ENCODE peak calls at places on chromosomes 13 and 19, in six cellular contexts. T, J, L, H, X and P are unnamed samples.

GRCh38 chr19:51196181-51196580 is 28.7 kb upstream of the CD33 start:
- DNase-seq in J (no peak), L (no peak), X (no peak), H (no peak), T (no peak), P (no peak)

GRCh38 chr19:633786-634639 is 676 bp upstream of the POLRMT start:
- DNase-seq in X (no peak), H (no peak), L (no peak), T (no peak), J (no peak), P (no peak)

GRCh38 chr13:110409581-110409992 is 102.5 kb downstream of the COL4A2 start:
- DNase-seq in H (peak), J (no peak), X (no peak), T (no peak), L (peak), P (peak)

GRCh38 chr19:12782424-12783225 is 7.3 kb upstream of the HOOK2 start:
- DNase-seq in T (peak), H (peak), J (no peak), L (peak), X (peak), P (no peak)

GRCh38 chr19:41991025-41991424 is 3.0 kb downstream of the ATP1A3 start:
- DNase-seq in H (no peak), T (no peak), L (no peak), X (no peak), J (no peak), P (peak)

GRCh38 chr19:4976412-4977298 is 7.7 kb downstream of the KDM4B start:
- DNase-seq in H (peak), J (peak), L (peak), T (peak), X (peak), P (no peak)

GRCh38 chr19:2209408-2209807 is 26.7 kb downstream of the PLEKHJ1 start:
- DNase-seq in T (no peak), J (no peak), H (no peak), L (no peak), X (no peak), P (no peak)

GRCh38 chr19:11453468-11454341 is 18.3 kb downstream of the PRKCSH start:
- DNase-seq in X (no peak), L (no peak), H (no peak), J (no peak), T (no peak), P (no peak)

GRCh38 chr19:7294571-7295212 is 478 bp upstream of the INSR start:
- DNase-seq in T (peak), J (no peak), L (peak), H (peak), X (peak), P (no peak)

GRCh38 chr13:21014666-21015170 is 46.7 kb downstream of the LATS2 start:
- DNase-seq in L (peak), H (peak), T (peak), X (peak), J (peak), P (peak)

GRCh38 chr19:3615524-3616135 is 9.0 kb upstream of the TBXA2R start:
- DNase-seq in H (no peak), J (no peak), T (no peak), L (no peak), X (no peak), P (no peak)

GRCh38 chr19:31350693-31351211 is 1.5 kb upstream of the TSHZ3 start:
- DNase-seq in H (peak), T (peak), L (peak), X (peak), J (no peak), P (no peak)

GRCh38 chr13:62512194-62513141 is 1096.8 kb upstream of the PCDH20 start:
- DNase-seq in J (no peak), X (peak), T (peak), L (peak), H (peak), P (no peak)

GRCh38 chr19:42121666-42122069 is 10.6 kb downstream of the POU2F2 start:
- DNase-seq in H (peak), X (peak), L (peak), J (no peak), T (peak), P (no peak)

GRCh38 chr19:16571689-16572331 is 405 bp downstream of the SLC35E1 start:
- DNase-seq in J (no peak), L (peak), T (peak), X (peak), H (peak), P (no peak)

GRCh38 chr19:29682236-29682895 is 17.1 kb downstream of the PLEKHF1 start:
- DNase-seq in H (no peak), J (no peak), T (no peak), X (no peak), L (no peak), P (no peak)

GRCh38 chr19:13972368-13973155 is 20.3 kb downstream of the DCAF15 start:
- DNase-seq in H (no peak), X (no peak), T (no peak), L (no peak), J (no peak), P (no peak)

GRCh38 chr19:18531485-18531884 is 9.6 kb upstream of the ELL start:
- DNase-seq in T (no peak), J (no peak), H (no peak), L (no peak), X (no peak), P (no peak)

GRCh38 chr19:10430505-10431253 is 10.3 kb downstream of the PDE4A start:
- DNase-seq in L (peak), H (peak), T (no peak), X (peak), J (no peak), P (no peak)

GRCh38 chr13:59691501-59692066 is 472.1 kb downstream of the DIAPH3 start:
- DNase-seq in H (peak), X (no peak), J (no peak), T (no peak), L (no peak), P (no peak)

GRCh38 chr13:97485328-97485727 is 51.4 kb downstream of the RAP2A start:
- DNase-seq in T (no peak), L (no peak), X (no peak), J (no peak), H (no peak), P (no peak)

GRCh38 chr13:61536443-61536842 is 120.8 kb upstream of the PCDH20 start:
- DNase-seq in L (no peak), H (no peak), X (no peak), J (no peak), T (no peak), P (no peak)

GRCh38 chr19:1410136-1410786 is 2.9 kb downstream of the DAZAP1 start:
- DNase-seq in J (no peak), H (peak), L (peak), X (peak), T (no peak), P (no peak)

GRCh38 chr13:79941752-79942151 is 399.2 kb downstream of the SPRY2 start:
- DNase-seq in X (no peak), J (no peak), L (no peak), H (no peak), T (no peak), P (no peak)

GRCh38 chr13:73782781-73783180 is 351.4 kb downstream of the KLF12 start:
- DNase-seq in J (no peak), X (no peak), H (peak), L (no peak), T (no peak), P (no peak)

GRCh38 chr19:58228584-58229254 is at the start of gene ZNF544:
- DNase-seq in X (peak), T (peak), L (peak), J (peak), H (peak), P (peak)

GRCh38 chr13:31072041-31072440 is 89.7 kb downstream of the HSPH1 start:
- DNase-seq in X (peak), L (peak), H (peak), J (no peak), T (no peak), P (no peak)

GRCh38 chr19:12987781-12988180 is 7.5 kb upstream of the NFIX start:
- DNase-seq in H (no peak), J (no peak), T (no peak), X (no peak), L (no peak), P (no peak)

GRCh38 chr13:84137292-84137691 is 255.0 kb upstream of the SLITRK1 start:
- DNase-seq in H (peak), T (no peak), X (peak), L (no peak), J (peak), P (no peak)

GRCh38 chr13:44309771-44310767 is 63.6 kb upstream of the SERP2 start:
- DNase-seq in L (peak), T (no peak), H (no peak), X (no peak), J (no peak), P (no peak)

GRCh38 chr19:28705008-28705407 is 507.9 kb downstream of the UQCRFS1 start:
- DNase-seq in L (peak), X (peak), J (peak), H (peak), T (no peak), P (peak)

GRCh38 chr19:43526884-43527859 is at the start of gene ETHE1:
- DNase-seq in H (peak), L (peak), T (peak), X (peak), J (no peak), P (no peak)

GRCh38 chr13:114129649-114130062 is 2.8 kb downstream of the RASA3 start:
- DNase-seq in X (no peak), H (peak), T (no peak), J (no peak), L (no peak), P (no peak)

GRCh38 chr13:53782400-53783030 is 753.9 kb downstream of the OLFM4 start:
- DNase-seq in X (peak), T (no peak), J (peak), L (peak), H (peak), P (peak)

GRCh38 chr13:110130431-110130830 is 176.5 kb downstream of the COL4A1 start:
- DNase-seq in T (no peak), L (no peak), H (no peak), X (no peak), J (no peak), P (no peak)

GRCh38 chr13:98658131-98658530 is 81.2 kb upstream of the STK24 start:
- DNase-seq in L (peak), T (no peak), X (peak), J (no peak), H (no peak), P (no peak)

GRCh38 chr19:28324275-28325060 is 888.5 kb downstream of the UQCRFS1 start:
- DNase-seq in T (no peak), J (no peak), H (no peak), X (no peak), L (no peak), P (no peak)

GRCh38 chr13:110531671-110532083 is 29.8 kb downstream of the RAB20 start:
- DNase-seq in H (no peak), X (no peak), T (no peak), J (no peak), L (no peak), P (no peak)

GRCh38 chr13:79560954-79561353 is 80.0 kb downstream of the NDFIP2 start:
- DNase-seq in X (no peak), T (no peak), L (no peak), H (no peak), J (no peak), P (no peak)

DNA sequence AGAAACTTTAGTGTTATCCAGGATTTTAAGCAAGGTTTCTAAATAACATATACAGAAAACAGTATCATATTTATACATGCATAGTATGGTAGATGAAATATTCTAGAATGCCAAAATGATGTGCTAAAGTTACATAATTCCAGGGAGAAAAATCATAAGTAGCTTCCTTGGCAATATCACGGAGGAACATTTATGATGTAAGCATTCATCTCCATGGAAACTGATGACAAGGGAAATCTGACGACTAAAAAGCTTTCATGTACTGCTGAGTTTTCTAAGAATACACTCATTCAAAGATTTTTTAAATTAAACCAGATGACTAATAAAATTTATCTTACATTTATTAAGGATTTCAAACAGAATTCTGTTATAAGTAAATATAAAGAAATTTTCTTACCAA is 4.7 kb downstream of the TEX30 start:
- DNase-seq in T (no peak), X (peak), L (peak), H (no peak), J (no peak), P (no peak)
- H3K4me3 ChIP-seq in T (no peak), X (no peak), L (no peak), H (no peak), J (no peak), P (no peak)

GRCh38 chr13:112697756-112698655 is 8.2 kb downstream of the ATP11A start:
- DNase-seq in J (peak), L (no peak), H (no peak), X (peak), T (no peak), P (no peak)
- H3K4me3 ChIP-seq in J (no peak), L (no peak), H (peak), X (peak), T (no peak), P (no peak)

GRCh38 chr19:56441206-56441792 is 35.8 kb downstream of the ZNF667 start:
- DNase-seq in L (no peak), H (no peak), J (no peak), T (no peak), X (no peak), P (no peak)
- H3K4me3 ChIP-seq in L (no peak), H (peak), J (no peak), T (no peak), X (no peak), P (no peak)

DNA sequence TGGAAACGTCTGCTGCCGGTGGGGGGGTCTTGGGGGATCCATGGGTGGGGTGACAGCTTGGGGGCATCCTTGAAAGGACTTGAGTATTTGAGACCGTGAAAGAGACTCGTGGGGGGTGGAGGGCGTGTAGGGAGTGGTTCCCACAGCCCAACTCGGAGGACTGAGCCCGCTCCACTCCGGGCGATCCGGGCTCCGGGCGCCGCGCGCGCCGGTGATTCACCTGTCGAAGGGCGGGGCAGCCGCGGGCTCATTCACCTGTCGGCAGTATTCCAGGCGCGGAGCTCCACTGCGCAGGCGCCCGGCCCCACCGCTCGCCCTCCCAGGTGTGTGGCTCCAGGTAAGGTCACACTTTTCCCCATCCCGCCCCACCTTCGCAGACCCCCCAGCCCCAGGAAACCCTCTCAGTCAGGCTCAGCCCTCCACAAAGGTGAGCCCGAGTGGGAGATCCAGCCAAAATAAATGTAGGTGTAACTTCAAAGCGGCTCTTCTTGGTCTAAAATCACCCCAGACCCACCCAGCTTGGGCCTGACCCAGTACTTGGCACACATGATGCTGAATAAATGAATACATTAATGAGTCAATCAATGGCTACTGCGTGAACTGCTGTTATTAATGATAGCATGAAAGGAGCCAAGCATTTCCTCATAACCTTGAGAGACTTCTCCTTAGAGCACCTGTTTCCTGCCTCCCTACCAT is 4.7 kb downstream of the NOTCH3 start:
- DNase-seq in J (no peak), T (no peak), H (no peak), L (no peak), X (no peak), P (no peak)
- H3K4me3 ChIP-seq in J (peak), T (no peak), H (no peak), L (no peak), X (peak), P (peak)

GRCh38 chr13:91401916-91402315 is 3.5 kb downstream of the GPC5 start:
- DNase-seq in L (no peak), J (no peak), T (no peak), H (no peak), X (no peak), P (no peak)

GRCh38 chr13:91400094-91400462 is 1.7 kb downstream of the GPC5 start:
- DNase-seq in H (no peak), T (no peak), X (no peak), J (no peak), L (no peak), P (no peak)

GRCh38 chr13:91398413-91399188 is at the start of gene GPC5:
- DNase-seq in L (peak), T (peak), X (peak), H (peak), J (no peak), P (no peak)

GRCh38 chr13:91397595-91397994 is 826 bp upstream of the GPC5 start:
- DNase-seq in X (no peak), H (no peak), J (no peak), L (no peak), T (no peak), P (no peak)

GRCh38 chr13:91399189-91400093 is 1.0 kb downstream of the GPC5 start:
- DNase-seq in X (no peak), T (no peak), L (no peak), H (no peak), J (no peak), P (no peak)
- H3K4me3 ChIP-seq in X (no peak), T (peak), L (peak), H (peak), J (no peak), P (peak)

GRCh38 chr13:22311734-22312404 is 641.0 kb downstream of the FGF9 start:
- DNase-seq in J (no peak), X (no peak), L (no peak), H (no peak), T (no peak), P (no peak)
- H3K4me3 ChIP-seq in J (no peak), X (no peak), L (no peak), H (no peak), T (no peak), P (no peak)

DNA sequence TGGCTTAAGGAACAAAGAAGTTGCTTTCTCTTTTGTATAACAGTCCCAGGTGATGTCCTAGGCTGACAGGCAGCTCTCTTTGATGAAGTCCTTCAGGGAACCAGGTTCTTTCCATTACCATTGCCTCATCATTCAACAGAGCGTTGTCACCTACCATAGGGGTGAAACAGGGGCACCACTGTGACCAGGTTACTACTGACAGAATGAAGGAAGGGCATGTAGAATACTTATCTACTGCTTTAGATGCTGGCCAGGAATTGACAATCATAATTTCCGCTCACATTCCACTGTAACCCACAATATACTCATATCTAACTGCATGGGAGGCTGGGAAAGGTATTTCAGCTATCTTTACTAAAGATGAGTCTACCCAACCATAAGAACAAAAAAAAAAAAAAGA is 148.0 kb upstream of the FNDC3A start:
- DNase-seq in T (no peak), J (no peak), H (no peak), L (no peak), X (no peak), P (no peak)
- H3K4me3 ChIP-seq in T (no peak), J (no peak), H (no peak), L (no peak), X (no peak), P (no peak)

DNA sequence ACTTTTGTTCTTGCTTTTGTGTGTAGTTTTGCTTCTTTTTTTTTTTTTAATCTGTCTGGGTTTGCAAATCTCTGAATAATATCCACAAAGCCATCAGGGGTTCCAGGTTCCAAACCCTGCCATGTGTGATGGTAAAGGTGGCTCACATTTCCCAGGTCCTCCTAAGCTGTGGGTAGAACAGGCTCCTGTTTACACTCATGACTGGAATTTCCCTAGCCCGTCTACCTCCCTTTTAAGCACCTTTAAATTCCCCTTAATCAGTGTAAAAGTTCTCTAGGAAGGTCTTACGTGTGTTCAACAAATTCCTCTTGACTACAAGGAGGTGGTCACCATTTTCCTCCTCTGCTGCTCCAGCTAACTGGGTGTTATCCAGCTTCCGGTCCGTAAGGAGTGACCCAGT is 62.8 kb downstream of the EFNB2 start:
- DNase-seq in X (no peak), J (no peak), L (no peak), T (no peak), H (no peak), P (no peak)
- H3K4me3 ChIP-seq in X (peak), J (no peak), L (peak), T (no peak), H (peak), P (peak)